ENCODE peak calls at places on chromosomes 6 and 20, in six cellular contexts. One of them, this sample, is unnamed.
A peak's percentile ranks its signal among the peaks of the same experiment; 100 is the strongest.

GRCh38 chr6:6969761-6970223 is 138.0 kb upstream of the RREB1 start:
- DNase-seq in WERI-Rb-1: no peak
- DNase-seq in stimulated activated CD8-positive, alpha-beta memory T cell treated with anti-CD3 and anti-CD28 coated beads, Interleukin-15, amount 100 ng/mL, for 24 hours: no peak
- DNase-seq in GM13976: no peak
- DNase-seq in left cardiac atrium: no peak
- DNase-seq in AG08395: no peak
- DNase-seq in this sample: no peak

GRCh38 chr20:51560550-51561307 is 18.2 kb upstream of the NFATC2 start:
- DNase-seq in stimulated activated CD8-positive, alpha-beta memory T cell treated with anti-CD3 and anti-CD28 coated beads, Interleukin-15, amount 100 ng/mL, for 24 hours: no peak
- DNase-seq in WERI-Rb-1: no peak
- DNase-seq in left cardiac atrium: no peak
- DNase-seq in AG08395: no peak
- DNase-seq in GM13976: no peak
- DNase-seq in this sample: no peak

GRCh38 chr6:47149554-47149953 is 107.4 kb upstream of the ADGRF1 start:
- DNase-seq in AG08395: no peak
- DNase-seq in WERI-Rb-1: no peak
- DNase-seq in GM13976: no peak
- DNase-seq in left cardiac atrium: no peak
- DNase-seq in stimulated activated CD8-positive, alpha-beta memory T cell treated with anti-CD3 and anti-CD28 coated beads, Interleukin-15, amount 100 ng/mL, for 24 hours: no peak
- DNase-seq in this sample: no peak

GRCh38 chr20:51661609-51662178 is 106.5 kb downstream of the ATP9A start:
- DNase-seq in WERI-Rb-1: peak; percentile 44
- DNase-seq in AG08395: peak; percentile 44
- DNase-seq in GM13976: no peak
- DNase-seq in stimulated activated CD8-positive, alpha-beta memory T cell treated with anti-CD3 and anti-CD28 coated beads, Interleukin-15, amount 100 ng/mL, for 24 hours: no peak
- DNase-seq in left cardiac atrium: no peak
- DNase-seq in this sample: no peak

GRCh38 chr20:38875170-38875993 is 50.8 kb upstream of the FAM83D start:
- DNase-seq in left cardiac atrium: peak; percentile 52
- DNase-seq in AG08395: no peak
- DNase-seq in stimulated activated CD8-positive, alpha-beta memory T cell treated with anti-CD3 and anti-CD28 coated beads, Interleukin-15, amount 100 ng/mL, for 24 hours: no peak
- DNase-seq in GM13976: peak; percentile 79
- DNase-seq in WERI-Rb-1: no peak
- DNase-seq in this sample: peak; percentile 87

GRCh38 chr6:166417285-166417691 is 34.5 kb upstream of the MPC1 start:
- DNase-seq in left cardiac atrium: no peak
- DNase-seq in AG08395: no peak
- DNase-seq in GM13976: no peak
- DNase-seq in WERI-Rb-1: peak; percentile 39
- DNase-seq in stimulated activated CD8-positive, alpha-beta memory T cell treated with anti-CD3 and anti-CD28 coated beads, Interleukin-15, amount 100 ng/mL, for 24 hours: no peak
- DNase-seq in this sample: no peak

GRCh38 chr6:1107578-1107977 is 204.3 kb upstream of the FOXQ1 start:
- DNase-seq in GM13976: no peak
- DNase-seq in left cardiac atrium: no peak
- DNase-seq in WERI-Rb-1: no peak
- DNase-seq in AG08395: no peak
- DNase-seq in stimulated activated CD8-positive, alpha-beta memory T cell treated with anti-CD3 and anti-CD28 coated beads, Interleukin-15, amount 100 ng/mL, for 24 hours: no peak
- DNase-seq in this sample: no peak

GRCh38 chr6:4358414-4359107 is 223.2 kb upstream of the ECI2 start:
- DNase-seq in stimulated activated CD8-positive, alpha-beta memory T cell treated with anti-CD3 and anti-CD28 coated beads, Interleukin-15, amount 100 ng/mL, for 24 hours: no peak
- DNase-seq in WERI-Rb-1: no peak
- DNase-seq in AG08395: peak; percentile 98
- DNase-seq in GM13976: no peak
- DNase-seq in left cardiac atrium: peak; percentile 95
- DNase-seq in this sample: no peak

GRCh38 chr6:151119823-151120524 is 119.8 kb upstream of the AKAP12 start:
- DNase-seq in AG08395: no peak
- DNase-seq in WERI-Rb-1: peak; percentile 44
- DNase-seq in stimulated activated CD8-positive, alpha-beta memory T cell treated with anti-CD3 and anti-CD28 coated beads, Interleukin-15, amount 100 ng/mL, for 24 hours: no peak
- DNase-seq in left cardiac atrium: no peak
- DNase-seq in GM13976: no peak
- DNase-seq in this sample: no peak

GRCh38 chr6:73800997-73801396 is 105.0 kb downstream of the CD109 start:
- DNase-seq in stimulated activated CD8-positive, alpha-beta memory T cell treated with anti-CD3 and anti-CD28 coated beads, Interleukin-15, amount 100 ng/mL, for 24 hours: no peak
- DNase-seq in WERI-Rb-1: no peak
- DNase-seq in GM13976: no peak
- DNase-seq in left cardiac atrium: no peak
- DNase-seq in AG08395: no peak
- DNase-seq in this sample: no peak

GRCh38 chr6:70413829-70414494 is 654 bp downstream of the FAM135A start:
- DNase-seq in left cardiac atrium: peak; percentile 36
- DNase-seq in WERI-Rb-1: no peak
- DNase-seq in AG08395: peak; percentile 5
- DNase-seq in GM13976: no peak
- DNase-seq in stimulated activated CD8-positive, alpha-beta memory T cell treated with anti-CD3 and anti-CD28 coated beads, Interleukin-15, amount 100 ng/mL, for 24 hours: no peak
- DNase-seq in this sample: no peak

GRCh38 chr6:53439556-53439955 is 90.8 kb upstream of the ELOVL5 start:
- DNase-seq in GM13976: no peak
- DNase-seq in AG08395: peak; percentile 49
- DNase-seq in WERI-Rb-1: no peak
- DNase-seq in stimulated activated CD8-positive, alpha-beta memory T cell treated with anti-CD3 and anti-CD28 coated beads, Interleukin-15, amount 100 ng/mL, for 24 hours: no peak
- DNase-seq in left cardiac atrium: no peak
- DNase-seq in this sample: no peak

GRCh38 chr20:50518270-50518721 is 8.1 kb downstream of the PTPN1 start:
- DNase-seq in AG08395: no peak
- DNase-seq in stimulated activated CD8-positive, alpha-beta memory T cell treated with anti-CD3 and anti-CD28 coated beads, Interleukin-15, amount 100 ng/mL, for 24 hours: no peak
- DNase-seq in WERI-Rb-1: no peak
- DNase-seq in GM13976: no peak
- DNase-seq in left cardiac atrium: no peak
- DNase-seq in this sample: no peak

GRCh38 chr6:150567823-150568383 is 31.8 kb upstream of the PLEKHG1 start:
- DNase-seq in WERI-Rb-1: no peak
- DNase-seq in AG08395: no peak
- DNase-seq in GM13976: no peak
- DNase-seq in left cardiac atrium: peak; percentile 33
- DNase-seq in stimulated activated CD8-positive, alpha-beta memory T cell treated with anti-CD3 and anti-CD28 coated beads, Interleukin-15, amount 100 ng/mL, for 24 hours: no peak
- DNase-seq in this sample: no peak

GRCh38 chr6:149043476-149044130 is 273.9 kb upstream of the TAB2 start:
- DNase-seq in AG08395: no peak
- DNase-seq in GM13976: no peak
- DNase-seq in left cardiac atrium: no peak
- DNase-seq in WERI-Rb-1: peak; percentile 70
- DNase-seq in stimulated activated CD8-positive, alpha-beta memory T cell treated with anti-CD3 and anti-CD28 coated beads, Interleukin-15, amount 100 ng/mL, for 24 hours: no peak
- DNase-seq in this sample: no peak

GRCh38 chr6:37940074-37940847 is 120.7 kb downstream of the ZFAND3 start:
- DNase-seq in WERI-Rb-1: no peak
- DNase-seq in GM13976: no peak
- DNase-seq in stimulated activated CD8-positive, alpha-beta memory T cell treated with anti-CD3 and anti-CD28 coated beads, Interleukin-15, amount 100 ng/mL, for 24 hours: no peak
- DNase-seq in left cardiac atrium: peak; percentile 53
- DNase-seq in AG08395: no peak
- DNase-seq in this sample: no peak